ENCODE peak calls at places on chromosomes 5 and 9, in four cellular contexts. G is HCT116, H is prostate gland, U is hepatocyte. W is an unnamed sample.

GRCh38 chr5:40204157-40204556 is 475.6 kb upstream of the PTGER4 start:
- DNase-seq in U (no peak), H (no peak), G (no peak), W (no peak)

GRCh38 chr5:171850354-171850947 is 64.8 kb downstream of the SMIM23 start:
- DNase-seq in H (no peak), G (peak; percentile 31), U (no peak), W (no peak)

GRCh38 chr9:37968228-37968672 is 64.3 kb upstream of the SLC25A51 start:
- DNase-seq in U (peak; percentile 54), H (no peak), G (no peak), W (no peak)

GRCh38 chr5:26700759-26701384 is 337.5 kb downstream of the CDH9 start:
- DNase-seq in U (peak; percentile 58), G (no peak), H (no peak), W (peak; percentile 55)

GRCh38 chr5:128513816-128514215 is 24.2 kb downstream of the FBN2 start:
- DNase-seq in H (no peak), U (no peak), G (no peak), W (no peak)

GRCh38 chr9:135591491-135592330 is 30.2 kb downstream of the PAEP start:
- DNase-seq in U (peak; percentile 3), G (no peak), H (no peak), W (no peak)

GRCh38 chr5:172828911-172829431 is 5.1 kb upstream of the ERGIC1 start:
- DNase-seq in U (no peak), H (no peak), G (no peak), W (no peak)

GRCh38 chr9:3332802-3333201 is 193.0 kb downstream of the RFX3 start:
- DNase-seq in H (no peak), G (no peak), U (no peak), W (no peak)

GRCh38 chr5:16593630-16594029 is 23.2 kb downstream of the RETREG1 start:
- DNase-seq in U (no peak), H (no peak), G (no peak), W (no peak)

GRCh38 chr5:76527685-76528161 is 95.5 kb downstream of the F2RL2 start:
- DNase-seq in U (no peak), H (no peak), G (no peak), W (peak; percentile 74)

GRCh38 chr9:127089639-127090081 is 32.8 kb downstream of the ANGPTL2 start:
- DNase-seq in H (peak; percentile 78), G (no peak), U (no peak), W (no peak)

GRCh38 chr5:154260224-154260859 is 69.8 kb downstream of the GALNT10 start:
- DNase-seq in G (no peak), H (no peak), U (no peak), W (no peak)

GRCh38 chr9:106874657-106875056 is 11.7 kb downstream of the ZNF462 start:
- DNase-seq in U (no peak), H (no peak), G (no peak), W (no peak)

GRCh38 chr5:135448796-135449507 is 1.8 kb upstream of the DCANP1 start:
- DNase-seq in H (no peak), G (no peak), U (no peak), W (no peak)

GRCh38 chr9:133484671-133485437 is 6.0 kb upstream of the SLC2A6 start:
- DNase-seq in H (peak; percentile 27), G (no peak), U (no peak), W (no peak)

GRCh38 chr5:106262395-106262794 is 1408.3 kb downstream of the EFNA5 start:
- DNase-seq in U (no peak), G (no peak), H (no peak), W (no peak)

GRCh38 chr9:112348257-112348992 is 15.0 kb upstream of the PTBP3 start:
- DNase-seq in U (peak; percentile 83), G (no peak), H (peak; percentile 46), W (peak; percentile 81)

GRCh38 chr9:100619194-100619593 is 41.3 kb downstream of the CAVIN4 start:
- DNase-seq in H (no peak), U (no peak), G (no peak), W (no peak)

GRCh38 chr9:2157277-2158105 is 142.3 kb downstream of the SMARCA2 start:
- DNase-seq in H (peak; percentile 23), G (no peak), U (peak; percentile 65), W (no peak)

GRCh38 chr9:137391411-137391754 is 31.6 kb downstream of the EXD3 start:
- DNase-seq in H (no peak), G (no peak), U (no peak), W (no peak)

GRCh38 chr5:111550282-111551020 is 38.1 kb upstream of the STARD4 start:
- DNase-seq in G (peak; percentile 71), U (peak; percentile 95), H (peak; percentile 84), W (peak; percentile 69)

GRCh38 chr9:116088396-116088795 is 65.2 kb upstream of the PAPPA start:
- DNase-seq in H (no peak), U (no peak), G (no peak), W (no peak)

GRCh38 chr5:131589510-131590348 is 45.3 kb downstream of the RAPGEF6 start:
- DNase-seq in U (peak; percentile 76), G (peak; percentile 34), H (no peak), W (peak; percentile 66)

GRCh38 chr5:5422819-5423515 is 490 bp downstream of the ICE1 start:
- DNase-seq in U (peak; percentile 19), H (no peak), G (no peak), W (peak; percentile 10)

GRCh38 chr9:90326219-90326618 is 316.4 kb downstream of the DIRAS2 start:
- DNase-seq in H (no peak), G (no peak), U (no peak), W (no peak)

GRCh38 chr5:139745121-139745799 is 50.3 kb upstream of the PSD2 start:
- DNase-seq in G (peak; percentile 29), U (peak; percentile 83), H (no peak), W (peak; percentile 56)

GRCh38 chr9:93020785-93021670 is 37.5 kb upstream of the SUSD3 start:
- DNase-seq in H (no peak), U (no peak), G (no peak), W (no peak)

GRCh38 chr5:169941542-169941941 is 38.8 kb downstream of the INSYN2B start:
- DNase-seq in H (no peak), G (no peak), U (peak; percentile 11), W (no peak)

GRCh38 chr5:172074896-172075295 is 68.5 kb upstream of the FBXW11 start:
- DNase-seq in U (no peak), H (no peak), G (no peak), W (no peak)

GRCh38 chr5:84228266-84228665 is 156.4 kb downstream of the EDIL3 start:
- DNase-seq in H (no peak), U (no peak), G (no peak), W (no peak)

GRCh38 chr9:112866662-112867274 is 23.9 kb downstream of the SLC46A2 start:
- DNase-seq in G (peak; percentile 48), U (no peak), H (no peak), W (peak; percentile 75)

GRCh38 chr5:12016149-12016740 is 112.0 kb upstream of the CTNND2 start:
- DNase-seq in U (peak; percentile 32), H (no peak), G (no peak), W (no peak)

GRCh38 chr5:8341416-8341815 is 472.5 kb downstream of the MTRR start:
- DNase-seq in G (no peak), H (no peak), U (no peak), W (no peak)

GRCh38 chr5:8340261-8340660 is 471.3 kb downstream of the MTRR start:
- DNase-seq in H (no peak), G (no peak), U (no peak), W (no peak)

GRCh38 chr5:8340739-8341344 is 471.9 kb downstream of the MTRR start:
- DNase-seq in U (peak; percentile 21), H (no peak), G (no peak), W (peak; percentile 11)
- TF ChIP-seq CTCF in U (peak; percentile 58), H (no peak), G (no peak), W (peak; percentile 54)

GRCh38 chr9:970310-971002 is 6.0 kb upstream of the DMRT3 start:
- DNase-seq in H (no peak), G (no peak), U (no peak), W (no peak)
- H3K27me3 ChIP-seq in H (peaks cover 76% of the 10 kb centered on the region), G (peaks cover 7% of the 10 kb centered on the region), U (peaks cover 100% of the 10 kb centered on the region), W (no peaks in the 10 kb centered on the region)

DNA sequence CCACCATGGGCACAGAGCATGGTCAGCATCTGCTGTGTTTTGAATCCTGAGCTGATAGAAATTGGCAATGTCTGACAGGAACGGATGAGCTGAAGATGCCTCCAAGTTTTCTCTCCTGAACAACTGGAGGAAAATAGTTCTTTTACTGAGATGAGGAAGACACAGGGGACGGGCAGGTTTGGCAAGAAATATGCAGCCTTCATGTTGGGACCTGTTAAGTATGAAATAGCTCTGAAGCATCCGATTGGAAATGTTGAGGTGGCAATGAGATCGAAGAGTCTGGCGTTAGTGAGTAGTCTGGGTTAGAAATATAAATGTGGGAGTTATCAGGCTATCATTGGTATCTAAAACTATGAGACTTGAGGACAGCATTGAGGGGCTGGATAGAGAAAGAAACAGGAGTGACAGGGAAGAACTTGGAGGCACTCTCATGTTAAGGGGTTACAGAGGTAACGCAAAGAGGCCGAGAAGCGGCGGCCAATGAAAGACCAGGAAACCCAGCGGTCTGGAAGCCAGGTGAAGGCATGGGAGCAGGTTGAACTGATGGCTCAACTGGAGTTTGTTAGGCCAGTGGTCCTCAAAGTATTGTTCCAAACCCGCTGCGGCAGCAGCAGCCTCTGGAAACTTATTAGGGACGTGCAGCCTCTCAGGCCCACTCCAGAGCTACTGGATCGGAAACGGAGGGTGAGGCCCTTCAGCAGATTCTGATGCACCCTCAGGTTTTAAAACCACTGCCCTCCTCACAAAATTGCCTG is 1.0 kb upstream of the MAMDC2 start:
- DNase-seq in H (no peak), U (no peak), G (no peak), W (no peak)
- H3K4me3 ChIP-seq in H (no peak overlapping the region), U (no peak overlapping the region), G (no peak overlapping the region), W (no peak overlapping the region)

GRCh38 chr5:1010181-1010510 is 1.5 kb downstream of the NKD2 start:
- DNase-seq in G (no peak), H (no peak), U (no peak), W (peak; percentile 66)

GRCh38 chr5:1011741-1012315 is 3.2 kb downstream of the NKD2 start:
- DNase-seq in H (no peak), G (no peak), U (no peak), W (no peak)

GRCh38 chr5:1010641-1011046 is 2.0 kb downstream of the NKD2 start:
- DNase-seq in U (no peak), G (no peak), H (no peak), W (no peak)

GRCh38 chr5:1012316-1012841 is 3.8 kb downstream of the NKD2 start:
- DNase-seq in G (no peak), U (no peak), H (no peak), W (peak; percentile 32)

DNA sequence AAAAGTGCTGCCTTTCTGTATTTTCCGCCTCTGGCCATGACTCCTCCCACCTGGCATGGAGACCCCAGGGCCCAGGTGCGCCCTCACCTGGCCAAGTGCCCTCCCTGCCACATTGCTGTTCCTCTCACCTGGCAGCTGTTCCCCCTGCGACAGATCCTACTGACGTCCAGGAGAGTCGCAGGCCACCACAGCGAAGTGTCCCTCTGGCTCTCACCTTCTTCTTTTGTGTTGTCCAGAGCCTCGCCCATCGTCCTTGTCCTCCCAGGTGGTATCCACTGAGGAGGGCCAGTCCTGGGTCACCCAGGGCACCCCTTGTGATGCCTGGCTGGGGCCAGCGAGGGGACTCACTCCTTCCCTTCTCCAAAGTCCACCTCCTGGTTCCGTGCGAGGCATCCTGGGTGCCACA is 2.6 kb downstream of the NKD2 start:
- DNase-seq in H (no peak), U (peak; percentile 63), G (no peak), W (peak; percentile 77)
- TF ChIP-seq CTCF in H (no peak), U (peak; percentile 43), G (no peak), W (peak; percentile 72)

W was measured in Caco-2.